ENCODE peak calls at places on chromosomes 12 and 14, in eight cellular contexts. E, S, K, J, I, Q, Z and D are unnamed samples.

GRCh38 chr12:6757028-6757689 is 4.2 kb upstream of the MLF2 start:
- DNase-seq in J (no peak), S (no peak), Q (no peak), Z (no peak), K (no peak), E (no peak), I (no peak), D (no peak)

GRCh38 chr12:48782457-48783395 is 6.2 kb downstream of the ADCY6 start:
- DNase-seq in S (no peak), E (no peak), Q (no peak), I (no peak), Z (no peak), J (no peak), K (no peak), D (no peak)

GRCh38 chr12:7769999-7770398 is 5.0 kb downstream of the NANOGNB start:
- DNase-seq in K (no peak), S (no peak), E (no peak), Z (no peak), I (no peak), Q (no peak), J (no peak), D (no peak)

GRCh38 chr14:54627718-54628345 is 60.9 kb downstream of the SAMD4A start:
- DNase-seq in Z (no peak), I (no peak), Q (no peak), E (no peak), J (peak), S (no peak), K (no peak), D (no peak)

GRCh38 chr14:20197459-20197858 is 6.8 kb downstream of the OR11G2 start:
- DNase-seq in Q (no peak), K (no peak), E (no peak), J (no peak), Z (no peak), S (no peak), I (no peak), D (no peak)

GRCh38 chr14:93727039-93727740 is 61.1 kb downstream of the PRIMA1 start:
- DNase-seq in Z (no peak), Q (no peak), S (no peak), K (no peak), I (no peak), J (no peak), E (no peak), D (no peak)

GRCh38 chr12:46209914-46210834 is 58.7 kb downstream of the SLC38A1 start:
- DNase-seq in Z (peak), E (peak), K (no peak), Q (no peak), J (peak), I (peak), S (no peak), D (peak)

GRCh38 chr12:132284071-132284492 is 45.3 kb downstream of the GALNT9 start:
- DNase-seq in K (peak), E (no peak), Z (no peak), S (no peak), Q (no peak), J (no peak), I (no peak), D (no peak)

GRCh38 chr12:46560078-46560477 is 187.5 kb upstream of the SLC38A2 start:
- DNase-seq in K (no peak), Z (no peak), E (no peak), I (no peak), S (no peak), J (no peak), Q (no peak), D (no peak)

GRCh38 chr12:91778938-91779400 is 366.7 kb downstream of the BTG1 start:
- DNase-seq in Z (peak), J (peak), S (no peak), K (peak), E (no peak), I (peak), Q (no peak), D (no peak)

GRCh38 chr14:81303258-81303935 is 82.6 kb upstream of the GTF2A1 start:
- DNase-seq in J (peak), E (peak), I (peak), S (no peak), Z (peak), K (peak), Q (peak), D (peak)

GRCh38 chr12:24546661-24547060 is 402.2 kb downstream of the BCAT1 start:
- DNase-seq in Q (no peak), S (no peak), E (no peak), J (no peak), K (no peak), I (no peak), Z (no peak), D (no peak)

GRCh38 chr12:98064501-98064900 is 450.9 kb upstream of the TMPO start:
- DNase-seq in K (no peak), Q (no peak), S (no peak), E (no peak), I (no peak), Z (no peak), J (no peak), D (no peak)

GRCh38 chr14:70784886-70785285 is 24.4 kb downstream of the MAP3K9 start:
- DNase-seq in I (no peak), J (no peak), S (no peak), E (no peak), Q (no peak), Z (no peak), K (no peak), D (no peak)

GRCh38 chr12:43338848-43339526 is 213.0 kb downstream of the ADAMTS20 start:
- DNase-seq in S (no peak), J (peak), E (no peak), I (no peak), K (peak), Q (no peak), Z (no peak), D (no peak)

GRCh38 chr12:62210422-62210821 is 49.8 kb upstream of the USP15 start:
- DNase-seq in Z (peak), E (no peak), J (no peak), K (peak), Q (no peak), S (peak), I (peak), D (peak)

GRCh38 chr12:9721394-9722092 is 11.4 kb downstream of the CLECL1 start:
- DNase-seq in I (no peak), E (no peak), J (peak), S (no peak), Q (no peak), Z (no peak), K (peak), D (no peak)

GRCh38 chr12:43893670-43894069 is 57.8 kb downstream of the TMEM117 start:
- DNase-seq in J (no peak), Q (no peak), Z (no peak), K (no peak), S (no peak), E (no peak), I (no peak), D (no peak)

GRCh38 chr12:59084758-59085383 is 164.6 kb upstream of the LRIG3 start:
- DNase-seq in E (peak), J (no peak), Z (no peak), I (no peak), Q (no peak), K (no peak), S (peak), D (no peak)

GRCh38 chr12:12901158-12901791 is 9.9 kb downstream of the GPRC5A start:
- DNase-seq in S (no peak), I (no peak), Z (peak), K (peak), E (no peak), Q (no peak), J (no peak), D (no peak)

GRCh38 chr12:14892726-14893442 is 7.2 kb upstream of the MGP start:
- DNase-seq in S (peak), Z (peak), K (peak), Q (no peak), J (no peak), I (no peak), E (no peak), D (no peak)

GRCh38 chr12:20268121-20268732 is 100.1 kb upstream of the PDE3A start:
- DNase-seq in I (no peak), J (no peak), S (no peak), Q (no peak), Z (no peak), E (no peak), K (peak), D (no peak)

GRCh38 chr12:59041241-59042121 is 121.2 kb upstream of the LRIG3 start:
- DNase-seq in K (peak), J (no peak), S (no peak), Z (no peak), E (no peak), I (no peak), Q (no peak), D (no peak)

GRCh38 chr12:4282892-4283511 is 9.4 kb downstream of the CCND2 start:
- DNase-seq in K (no peak), Z (no peak), Q (no peak), I (no peak), E (no peak), J (no peak), S (no peak), D (no peak)

GRCh38 chr12:89080797-89081470 is 271.4 kb downstream of the DUSP6 start:
- DNase-seq in Z (no peak), S (no peak), Q (no peak), K (no peak), E (no peak), J (no peak), I (no peak), D (no peak)

GRCh38 chr14:103656031-103656757 is 27.2 kb downstream of the KLC1 start:
- DNase-seq in Z (no peak), Q (no peak), J (no peak), K (no peak), I (no peak), S (no peak), E (no peak), D (no peak)

GRCh38 chr14:98293527-98293926 is 978.5 kb downstream of the BCL11B start:
- DNase-seq in Q (no peak), Z (no peak), S (no peak), K (no peak), J (no peak), E (peak), I (no peak), D (no peak)

GRCh38 chr12:68559984-68560822 is 50.5 kb upstream of the RAP1B start:
- DNase-seq in Z (no peak), I (no peak), S (no peak), K (no peak), J (no peak), E (no peak), Q (no peak), D (no peak)

GRCh38 chr12:72098622-72099021 is 160.0 kb downstream of the TPH2 start:
- DNase-seq in Z (no peak), E (no peak), K (peak), Q (no peak), J (no peak), S (no peak), I (no peak), D (no peak)

GRCh38 chr14:97187916-97188315 is 390.7 kb downstream of the VRK1 start:
- DNase-seq in K (no peak), E (no peak), Q (no peak), J (no peak), Z (no peak), I (no peak), S (no peak), D (no peak)

GRCh38 chr14:20530771-20531571 is 25.6 kb downstream of the RNASE10 start:
- DNase-seq in K (peak), J (peak), S (peak), Q (peak), E (peak), Z (peak), I (peak), D (peak)

GRCh38 chr12:44968960-44969359 is 81.9 kb downstream of the DBX2 start:
- DNase-seq in S (no peak), I (no peak), Q (no peak), E (no peak), J (no peak), Z (no peak), K (no peak), D (no peak)

GRCh38 chr12:89861086-89861485 is 152.4 kb upstream of the ATP2B1 start:
- DNase-seq in Q (no peak), I (no peak), E (no peak), J (no peak), S (no peak), Z (no peak), K (peak), D (no peak)

GRCh38 chr14:88535149-88535548 is 19.7 kb downstream of the PTPN21 start:
- DNase-seq in K (peak), Z (peak), Q (no peak), J (no peak), I (no peak), S (no peak), E (no peak), D (no peak)

GRCh38 chr14:94158239-94158888 is 15.8 kb upstream of the PPP4R4 start:
- DNase-seq in I (no peak), S (no peak), Q (no peak), J (no peak), E (no peak), K (no peak), Z (no peak), D (no peak)

GRCh38 chr12:26118356-26118755 is 6.5 kb downstream of the BHLHE41 start:
- DNase-seq in S (no peak), Z (no peak), K (no peak), J (no peak), I (no peak), Q (no peak), E (no peak), D (no peak)

GRCh38 chr12:31105668-31106067 is 32.0 kb downstream of the DDX11 start:
- DNase-seq in J (no peak), I (no peak), K (no peak), Q (no peak), Z (no peak), E (no peak), S (no peak), D (no peak)

GRCh38 chr12:76455582-76456345 is 103.8 kb downstream of the OSBPL8 start:
- DNase-seq in I (no peak), K (peak), Z (no peak), E (no peak), J (peak), Q (no peak), S (no peak), D (no peak)
- TF ChIP-seq POLR2A in I (no peak), K (no peak), Z (no peak), E (no peak), J (no peak), Q (no peak), S (no peak), D (no peak)

GRCh38 chr12:21940972-21941521 is at the start of gene ABCC9:
- DNase-seq in K (no peak), S (peak), J (no peak), Q (no peak), E (no peak), Z (peak), I (peak), D (peak)
- TF ChIP-seq POLR2A in K (no peak), S (peak), J (no peak), Q (no peak), E (no peak), Z (no peak), I (no peak), D (peak)

DNA sequence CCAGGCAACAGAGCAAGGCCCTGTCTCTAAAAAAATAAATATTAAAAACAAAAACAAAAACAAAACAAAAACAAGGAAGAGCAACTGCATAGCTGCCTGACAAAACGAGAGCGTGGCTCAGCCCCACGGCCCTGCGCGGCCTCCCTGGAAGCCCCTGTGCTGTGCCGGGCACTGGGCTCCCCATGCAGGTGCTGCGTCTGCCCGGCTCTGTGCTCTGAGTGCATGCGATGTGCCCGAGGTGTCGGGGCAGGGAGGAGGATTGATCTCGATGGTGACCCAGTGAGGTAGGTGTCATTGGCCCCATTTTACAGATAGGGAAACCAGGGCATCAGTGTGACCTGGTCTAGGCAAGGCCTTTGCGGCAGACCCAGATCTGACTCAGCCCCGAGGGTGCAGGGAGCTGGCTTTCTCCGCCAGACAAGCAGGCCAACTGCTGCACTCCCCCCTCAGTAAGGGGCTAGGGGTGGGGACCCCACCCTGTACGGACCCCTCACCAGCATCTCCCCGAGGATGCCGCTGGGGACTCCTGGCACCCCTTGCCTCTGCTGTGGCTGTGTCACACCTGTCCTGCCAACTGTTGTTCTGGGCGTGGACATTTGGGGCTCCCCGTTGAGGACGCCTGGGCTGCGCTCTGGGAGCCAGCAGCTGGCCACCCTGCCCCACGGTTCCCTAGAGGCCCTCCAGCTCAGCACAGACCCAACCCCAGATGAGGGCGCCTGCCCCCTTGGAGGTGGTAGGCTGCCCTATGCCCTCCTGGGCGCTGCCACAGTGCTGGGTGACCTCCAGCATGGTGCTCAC is 15.3 kb downstream of the GPR132 start:
- DNase-seq in Z (no peak), J (no peak), Q (no peak), K (no peak), I (no peak), E (no peak), S (no peak), D (no peak)
- TF ChIP-seq POLR2A in Z (no peak), J (peak), Q (no peak), K (no peak), I (no peak), E (no peak), S (no peak), D (no peak)

DNA sequence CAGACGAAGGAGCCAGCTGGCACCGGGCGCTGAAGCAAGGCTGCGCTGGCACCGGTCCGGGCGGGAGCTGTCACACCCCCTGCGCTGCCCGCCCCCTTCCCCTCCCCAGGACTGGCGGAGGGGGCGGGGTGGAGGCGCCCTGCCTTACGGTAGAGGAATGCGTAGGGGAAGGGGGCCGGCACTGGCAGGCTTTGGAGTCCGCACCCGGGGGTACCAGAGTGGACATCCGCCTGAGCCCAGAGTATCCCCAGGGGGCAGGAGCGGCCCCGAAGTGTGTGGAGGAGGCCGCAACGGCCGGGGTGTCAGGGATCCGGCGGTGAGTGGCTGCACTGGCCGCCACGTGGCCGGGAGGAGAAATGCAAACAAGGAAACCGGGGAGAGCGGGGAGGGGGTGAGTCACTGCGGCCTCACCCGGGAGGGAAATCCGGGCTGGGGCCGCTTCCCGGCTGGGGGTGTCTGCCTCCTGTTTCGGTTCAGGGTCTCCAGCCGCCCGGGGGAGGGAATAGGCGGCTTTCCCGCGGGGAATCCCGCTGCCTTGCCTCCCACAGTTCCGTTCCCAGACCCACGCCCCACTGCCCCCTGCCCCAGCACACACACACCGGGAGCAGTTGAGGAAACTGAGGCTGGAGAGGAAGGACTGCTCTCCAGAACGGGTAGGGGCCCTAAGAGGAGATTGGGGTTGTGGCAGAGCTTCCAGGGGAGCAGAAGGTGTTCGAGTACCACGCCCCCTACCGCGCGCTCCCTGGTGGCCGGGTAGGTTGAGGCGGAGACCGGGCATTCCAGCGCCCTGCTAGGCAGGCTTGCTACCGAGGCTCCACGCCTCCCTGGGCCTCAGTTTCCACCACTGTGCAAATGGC is at the start of gene RAPGEF3:
- DNase-seq in Q (peak), K (peak), Z (peak), J (no peak), E (peak), S (peak), I (peak), D (peak)
- TF ChIP-seq POLR2A in Q (no peak), K (peak), Z (peak), J (peak), E (peak), S (peak), I (no peak), D (peak)

GRCh38 chr12:57085999-57086950 is 2.6 kb upstream of the NAB2 start:
- DNase-seq in E (peak), Z (peak), K (peak), S (peak), J (no peak), I (peak), Q (peak), D (peak)

GRCh38 chr12:57088442-57089258 is at the start of gene NAB2:
- DNase-seq in I (peak), Q (peak), Z (peak), J (peak), K (peak), S (peak), E (peak), D (peak)

GRCh38 chr12:57089259-57090245 is 638 bp downstream of the NAB2 start:
- DNase-seq in E (peak), K (no peak), Q (peak), J (no peak), S (peak), I (peak), Z (peak), D (peak)

GRCh38 chr12:57087689-57088441 is 1.0 kb upstream of the NAB2 start:
- DNase-seq in Q (peak), I (peak), K (peak), S (peak), E (peak), J (peak), Z (peak), D (peak)

GRCh38 chr12:57086951-57087688 is 1.8 kb upstream of the NAB2 start:
- DNase-seq in S (peak), J (no peak), I (peak), E (peak), Z (peak), Q (peak), K (peak), D (peak)
- TF ChIP-seq POLR2A in S (peak), J (peak), I (no peak), E (peak), Z (peak), Q (peak), K (peak), D (peak)

DNA sequence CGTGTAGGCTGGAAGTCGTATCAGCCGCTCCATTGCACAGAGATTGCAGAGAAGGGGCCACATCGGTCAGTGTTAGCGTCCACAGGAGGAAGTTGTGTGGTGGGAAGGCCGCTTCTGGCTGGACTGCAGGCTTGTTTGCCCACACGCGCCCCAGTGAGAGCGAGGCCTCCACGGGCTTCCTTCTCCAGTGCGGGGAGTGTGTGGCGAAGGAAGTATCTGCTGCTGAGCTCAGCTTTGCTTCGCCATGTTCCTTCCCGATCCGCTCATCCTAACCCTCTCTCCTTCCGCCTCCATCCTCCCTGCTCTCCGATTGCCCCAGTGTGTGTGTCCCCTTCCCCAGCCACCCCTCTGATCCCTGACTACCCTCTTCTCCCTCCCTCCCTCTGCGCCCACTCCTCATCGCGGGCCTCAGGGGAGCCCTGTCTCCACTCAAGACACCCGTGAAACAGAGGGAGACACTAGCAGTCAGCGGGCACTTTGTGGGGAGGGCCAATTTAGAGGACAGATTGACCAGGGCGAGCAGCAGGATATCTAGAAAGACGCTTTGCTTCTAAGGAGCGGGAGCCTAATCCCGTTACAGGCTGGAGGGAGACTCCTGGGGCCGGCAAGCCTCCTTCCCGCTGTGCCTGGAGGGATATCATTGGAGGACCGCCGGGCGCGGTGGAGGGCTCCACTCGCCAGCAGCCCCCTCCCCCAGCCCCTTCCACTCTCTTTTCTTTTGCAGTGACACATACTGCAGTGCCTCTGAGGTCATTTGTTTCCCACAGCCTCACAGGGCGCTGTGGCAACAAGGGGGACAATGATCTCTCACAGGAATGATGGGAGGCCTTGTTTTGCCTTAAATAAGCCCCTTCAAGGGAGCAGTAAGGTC is 428.8 kb downstream of the ZFP36L1 start:
- DNase-seq in I (no peak), Q (no peak), E (no peak), K (peak), S (no peak), J (no peak), Z (peak), D (peak)
- TF ChIP-seq POLR2A in I (no peak), Q (no peak), E (no peak), K (no peak), S (no peak), J (no peak), Z (no peak), D (no peak)

GRCh38 chr12:16361142-16361783 is 13.8 kb downstream of the MGST1 start:
- DNase-seq in E (no peak), I (no peak), Z (peak), Q (no peak), S (no peak), K (no peak), J (no peak), D (no peak)
- TF ChIP-seq POLR2A in E (no peak), I (no peak), Z (no peak), Q (no peak), S (no peak), K (no peak), J (no peak), D (no peak)